ENCODE peak calls at places on chromosomes 11 and 22, in seven cellular contexts. P is neural crest cell; O is HFFc6; C is MCF 10A; D is GM13977; M is activated CD8-positive, alpha-beta T cell treated with anti-CD3 and anti-CD28 coated beads for 36 hours; B is pancreas. W is an unnamed sample.

GRCh38 chr22:22887621-22888503 is at the start of gene IGLL5:
- DNase-seq in P (no peak), O (no peak), C (no peak), D (peak; percentile 9), M (no peak), B (no peak), W (no peak)

GRCh38 chr11:77750757-77751156 is 69.8 kb downstream of the RSF1 start:
- DNase-seq in P (no peak), O (no peak), C (no peak), D (no peak), M (no peak), B (no peak), W (no peak)

GRCh38 chr11:75499423-75500305 is 26.1 kb downstream of the GDPD5 start:
- DNase-seq in P (no peak), O (peak; percentile 95), C (peak; percentile 88), D (no peak), M (no peak), B (no peak), W (no peak)

GRCh38 chr11:81959341-81959740 is 774.3 kb downstream of the FAM181B start:
- DNase-seq in P (no peak), O (no peak), C (no peak), D (no peak), M (no peak), B (no peak), W (no peak)

GRCh38 chr11:1925373-1926155 is 6.1 kb downstream of the TNNT3 start:
- DNase-seq in P (no peak), O (no peak), C (no peak), D (peak; percentile 13), M (no peak), B (no peak), W (no peak)

GRCh38 chr11:129249351-129249750 is 57.2 kb upstream of the ARHGAP32 start:
- DNase-seq in P (no peak), O (peak; percentile 79), C (peak; percentile 83), D (no peak), M (no peak), B (no peak), W (no peak)

GRCh38 chr22:46736705-46737104 is 1.3 kb downstream of the CERK start:
- DNase-seq in P (no peak), O (no peak), C (no peak), D (no peak), M (no peak), B (no peak), W (no peak)

GRCh38 chr22:50711446-50712340 is 26.3 kb upstream of the ACR start:
- DNase-seq in P (no peak), O (no peak), C (no peak), D (no peak), M (no peak), B (no peak), W (no peak)

GRCh38 chr11:75371930-75372876 is 20.7 kb upstream of the ARRB1 start:
- DNase-seq in P (no peak), O (peak; percentile 39), C (peak; percentile 54), D (no peak), M (no peak), B (no peak), W (no peak)

GRCh38 chr11:44727373-44728084 is 767 bp downstream of the TSPAN18 start:
- DNase-seq in P (peak; percentile 82), O (peak; percentile 34), C (peak; percentile 71), D (peak; percentile 94), M (peak; percentile 77), B (peak; percentile 62), W (peak; percentile 90)
- TF ChIP-seq CTCF in P (peak; percentile 96), O (peak; percentile 99), C (peak; percentile 92), D (peak; percentile 97), M (peak; percentile 98), B (peak; percentile 95), W (peak; percentile 82)

GRCh38 chr22:26673485-26673884 is 16.1 kb downstream of the MIAT start:
- DNase-seq in P (no peak), O (no peak), C (peak; percentile 76), D (no peak), M (peak; percentile 67), B (no peak), W (no peak)

GRCh38 chr22:26674211-26675190 is 17.1 kb downstream of the MIAT start:
- DNase-seq in P (no peak), O (no peak), C (no peak), D (no peak), M (peak; percentile 48), B (no peak), W (peak; percentile 35)

GRCh38 chr22:26672060-26672471 is 14.7 kb downstream of the MIAT start:
- DNase-seq in P (no peak), O (no peak), C (no peak), D (no peak), M (peak; percentile 48), B (no peak), W (no peak)

GRCh38 chr22:26671317-26672059 is 14.1 kb downstream of the MIAT start:
- DNase-seq in P (no peak), O (no peak), C (peak; percentile 45), D (peak; percentile 45), M (peak; percentile 90), B (no peak), W (peak; percentile 51)

GRCh38 chr22:26672590-26673468 is 15.4 kb downstream of the MIAT start:
- DNase-seq in P (peak; percentile 84), O (peak; percentile 92), C (peak; percentile 94), D (peak; percentile 79), M (peak; percentile 97), B (peak; percentile 87), W (peak; percentile 86)
- TF ChIP-seq CTCF in P (peak; percentile 66), O (peak; percentile 75), C (peak; percentile 37), D (peak; percentile 45), M (peak; percentile 12), B (no peak), W (peak; percentile 65)

DNA sequence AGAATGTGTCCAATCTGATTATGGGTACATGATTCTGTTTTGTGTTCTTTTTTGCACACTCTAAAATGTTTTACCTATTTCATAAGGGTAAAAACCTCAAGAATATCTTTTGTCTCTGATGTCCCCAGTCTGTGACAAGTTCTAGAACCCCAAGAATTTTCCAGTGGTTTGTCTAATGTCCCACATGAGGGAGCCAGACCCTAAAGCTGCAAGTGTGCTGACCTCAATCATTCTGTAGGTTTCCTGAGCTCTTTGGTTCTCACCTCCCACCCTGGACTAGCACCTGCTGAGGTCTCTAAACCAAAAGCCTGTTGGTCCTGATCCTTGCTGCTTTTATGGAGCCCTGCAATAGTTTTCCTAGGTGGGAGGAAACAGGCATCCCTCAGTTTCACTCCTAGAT is 149.8 kb upstream of the MPPED2 start:
- DNase-seq in P (no peak), O (no peak), C (peak; percentile 3), D (no peak), M (no peak), B (no peak), W (no peak)
- TF ChIP-seq CTCF in P (no peak), O (no peak), C (no peak), D (no peak), M (no peak), B (no peak), W (no peak)

DNA sequence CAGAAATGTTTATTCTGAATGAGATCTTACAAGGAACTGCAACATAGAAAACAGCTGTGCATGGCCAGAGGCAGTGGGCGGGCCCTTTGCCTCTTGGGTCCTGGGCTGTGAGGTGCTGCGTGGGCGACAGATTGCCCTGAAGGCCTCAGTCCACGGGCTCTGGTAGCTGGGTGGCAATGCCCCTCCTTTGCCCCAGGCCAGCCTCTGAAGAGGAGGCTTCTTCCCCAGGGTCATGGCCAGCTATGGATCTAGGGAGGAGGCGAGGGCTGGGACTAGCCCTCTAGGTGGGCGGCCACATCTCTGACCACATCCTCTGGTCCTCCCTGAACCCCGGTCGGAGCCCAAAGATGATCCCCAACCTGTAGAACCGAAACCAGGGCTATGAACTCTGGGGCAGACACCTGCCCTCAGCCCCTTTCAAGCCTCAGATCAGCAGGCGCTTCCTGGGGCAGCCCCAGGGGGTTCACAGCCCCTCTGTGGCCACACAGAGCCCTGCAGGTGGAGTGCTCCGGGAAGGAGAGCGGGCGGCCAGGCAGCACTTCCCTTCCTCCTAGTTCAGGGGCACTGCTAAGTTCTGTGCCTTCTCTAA is 6.6 kb upstream of the CDC42BPG start:
- DNase-seq in P (no peak), O (no peak), C (no peak), D (peak; percentile 88), M (peak; percentile 86), B (no peak), W (peak; percentile 87)
- TF ChIP-seq CTCF in P (peak; percentile 21), O (no peak), C (no peak), D (peak; percentile 37), M (no peak), B (no peak), W (peak; percentile 44)

DNA sequence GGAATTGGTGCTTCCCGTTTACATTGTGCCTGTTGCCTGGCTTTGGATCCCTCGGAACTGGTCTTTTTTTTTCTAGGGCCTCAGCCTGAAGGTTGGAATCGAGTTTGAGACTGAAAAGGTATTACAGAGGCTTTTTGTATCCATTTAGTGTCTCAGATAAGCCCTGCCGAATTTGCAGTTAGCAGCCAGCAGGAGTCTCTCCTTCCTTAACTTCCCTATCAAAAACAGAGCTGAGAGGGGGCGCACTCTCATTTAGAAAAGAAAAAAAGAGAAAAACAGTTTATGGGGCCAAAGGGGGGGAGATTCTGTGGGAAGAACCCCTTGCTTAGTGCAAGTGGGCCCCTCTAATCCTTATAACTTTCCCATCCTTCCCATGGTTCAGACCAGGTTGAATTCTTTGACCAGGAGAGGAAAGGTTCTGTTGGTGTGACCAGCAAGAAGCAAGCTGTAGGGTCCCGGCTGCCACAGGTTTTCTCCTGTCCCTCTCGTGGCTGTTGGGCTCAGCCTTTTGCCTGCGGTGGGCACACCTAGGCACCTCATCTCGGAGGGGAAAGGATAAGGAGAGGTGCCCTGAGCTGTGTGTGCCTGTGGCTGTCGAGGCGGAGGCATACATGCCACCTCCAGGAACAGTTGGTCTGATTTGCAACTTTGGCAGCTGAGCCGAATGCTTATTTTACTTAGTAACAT is 565.1 kb upstream of the CNTN5 start:
- DNase-seq in P (no peak), O (no peak), C (peak; percentile 5), D (no peak), M (no peak), B (no peak), W (no peak)
- TF ChIP-seq CTCF in P (peak; percentile 35), O (no peak), C (no peak), D (no peak), M (no peak), B (no peak), W (no peak)

GRCh38 chr22:36391648-36392047 is 3.9 kb upstream of the MYH9 start:
- DNase-seq in P (no peak), O (no peak), C (no peak), D (no peak), M (no peak), B (no peak), W (no peak)
- TF ChIP-seq CTCF in P (no peak), O (no peak), C (no peak), D (no peak), M (no peak), B (no peak), W (no peak)

GRCh38 chr22:45163417-45164216 is at the start of gene NUP50:
- DNase-seq in P (peak; percentile 90), O (peak; percentile 95), C (peak; percentile 96), D (peak; percentile 100), M (peak; percentile 96), B (peak; percentile 92), W (peak; percentile 100)
- TF ChIP-seq CTCF in P (peak; percentile 17), O (no peak), C (no peak), D (no peak), M (no peak), B (no peak), W (peak; percentile 22)

W was measured in GM10248.